ENCODE peak calls at places on chromosomes 7 and 10, in seven cellular contexts. R, A, C, D, O, W and X are unnamed samples.

GRCh38 chr10:78634835-78635234 is 433.9 kb upstream of the ZMIZ1 start:
- DNase-seq in R (no peak), A (no peak), C (no peak), D (no peak), O (no peak), W (no peak), X (no peak)

GRCh38 chr7:45655539-45655938 is 81.4 kb downstream of the ADCY1 start:
- DNase-seq in R (no peak), A (no peak), C (no peak), D (no peak), O (no peak), W (no peak), X (no peak)

GRCh38 chr7:78777844-78778243 is 675.6 kb downstream of the MAGI2 start:
- DNase-seq in R (no peak), A (no peak), C (no peak), D (no peak), O (no peak), W (no peak), X (no peak)

GRCh38 chr10:4546500-4546899 is 279.5 kb upstream of the AKR1E2 start:
- DNase-seq in R (no peak), A (no peak), C (no peak), D (no peak), O (peak), W (no peak), X (no peak)

GRCh38 chr10:56920586-56921250 is 559.7 kb upstream of the ZWINT start:
- DNase-seq in R (no peak), A (no peak), C (no peak), D (no peak), O (no peak), W (no peak), X (no peak)

GRCh38 chr10:44261296-44261695 is 123.6 kb downstream of the CXCL12 start:
- DNase-seq in R (no peak), A (no peak), C (no peak), D (no peak), O (no peak), W (no peak), X (no peak)

GRCh38 chr7:2018786-2019692 is 213.7 kb downstream of the MAD1L1 start:
- DNase-seq in R (no peak), A (peak), C (no peak), D (no peak), O (no peak), W (no peak), X (no peak)

GRCh38 chr7:81776159-81776558 is 6.3 kb upstream of the HGF start:
- DNase-seq in R (no peak), A (no peak), C (no peak), D (no peak), O (no peak), W (no peak), X (no peak)

GRCh38 chr7:21426286-21426957 is 1.5 kb upstream of the SP4 start:
- DNase-seq in R (no peak), A (no peak), C (no peak), D (no peak), O (no peak), W (no peak), X (no peak)

GRCh38 chr7:96962221-96962620 is 43.1 kb upstream of the DLX6 start:
- DNase-seq in R (no peak), A (no peak), C (no peak), D (no peak), O (no peak), W (no peak), X (no peak)

GRCh38 chr7:39493929-39494328 is 72.3 kb upstream of the YAE1 start:
- DNase-seq in R (no peak), A (no peak), C (no peak), D (no peak), O (no peak), W (no peak), X (no peak)